ENCODE peak calls at places on chromosomes 4 and X, in four cellular contexts. T, B, O and S are unnamed samples.
A peak's percentile ranks its signal among the peaks of the same experiment; 100 is the strongest.

GRCh38 chrX:106035064-106035463 is 3.5 kb downstream of the SERPINA7 start:
- DNase-seq in T (no peak), B (peak; percentile 8), O (no peak), S (no peak)

GRCh38 chr4:187908079-187908501 is 87.5 kb upstream of the ZFP42 start:
- DNase-seq in T (no peak), B (no peak), O (peak; percentile 52), S (no peak)

GRCh38 chrX:14028473-14028872 is 1.2 kb downstream of the GEMIN8 start:
- DNase-seq in T (no peak), B (no peak), O (no peak), S (no peak)

GRCh38 chr4:42995343-42995944 is 102.9 kb downstream of the GRXCR1 start:
- DNase-seq in T (no peak), B (no peak), O (no peak), S (no peak)

GRCh38 chr4:139606600-139607301 is 50.7 kb upstream of the SETD7 start:
- DNase-seq in T (no peak), B (no peak), O (peak; percentile 54), S (no peak)

GRCh38 chr4:88660446-88661294 is 37.0 kb downstream of the NAP1L5 start:
- DNase-seq in T (no peak), B (no peak), O (peak; percentile 9), S (no peak)

GRCh38 chr4:40349561-40350198 is 14.5 kb downstream of the CHRNA9 start:
- DNase-seq in T (no peak), B (no peak), O (peak; percentile 17), S (no peak)

GRCh38 chrX:69060631-69061408 is 104.4 kb downstream of the PJA1 start:
- DNase-seq in T (no peak), B (peak; percentile 3), O (no peak), S (no peak)

GRCh38 chr4:88211473-88212252 is 53.2 kb upstream of the ABCG2 start:
- DNase-seq in T (no peak), B (peak; percentile 47), O (peak; percentile 65), S (no peak)

GRCh38 chr4:171565130-171565788 is 247.9 kb upstream of the GALNTL6 start:
- DNase-seq in T (no peak), B (no peak), O (no peak), S (no peak)

GRCh38 chr4:40749717-40750460 is at the start of gene NSUN7:
- DNase-seq in T (peak; percentile 75), B (no peak), O (no peak), S (peak; percentile 82)

GRCh38 chrX:153719701-153720100 is 4.5 kb downstream of the BCAP31 start:
- DNase-seq in T (no peak), B (no peak), O (no peak), S (no peak)

GRCh38 chr4:168390041-168390440 is 71.5 kb upstream of the DDX60 start:
- DNase-seq in T (no peak), B (no peak), O (no peak), S (no peak)

GRCh38 chr4:38188631-38189101 is 228.5 kb downstream of the PTTG2 start:
- DNase-seq in T (no peak), B (peak; percentile 86), O (no peak), S (no peak)

GRCh38 chrX:136251042-136251991 is at the start of gene MAP7D3:
- DNase-seq in T (peak; percentile 82), B (peak; percentile 16), O (no peak), S (peak; percentile 91)

GRCh38 chrX:13732246-13733067 is 2.0 kb downstream of the TRAPPC2 start:
- DNase-seq in T (no peak), B (no peak), O (no peak), S (no peak)

GRCh38 chrX:49756692-49757091 is 60.9 kb upstream of the PAGE1 start:
- DNase-seq in T (no peak), B (no peak), O (no peak), S (no peak)

GRCh38 chr4:8388471-8388870 is 52.1 kb downstream of the ACOX3 start:
- DNase-seq in T (no peak), B (no peak), O (no peak), S (peak; percentile 48)

GRCh38 chr4:7725951-7726350 is 213.7 kb downstream of the AFAP1 start:
- DNase-seq in T (no peak), B (no peak), O (no peak), S (no peak)

GRCh38 chr4:73345399-73345975 is 58.6 kb upstream of the ALB start:
- DNase-seq in T (no peak), B (no peak), O (no peak), S (no peak)

GRCh38 chr4:7140692-7141069 is 51.7 kb upstream of the SORCS2 start:
- DNase-seq in T (no peak), B (no peak), O (no peak), S (no peak)

GRCh38 chr4:150972592-150972991 is 42.5 kb downstream of the LRBA start:
- DNase-seq in T (no peak), B (no peak), O (no peak), S (no peak)

GRCh38 chr4:1312821-1313640 is 23.3 kb downstream of the MAEA start:
- DNase-seq in T (no peak), B (no peak), O (no peak), S (peak; percentile 63)

GRCh38 chrX:111662314-111662713 is 18.7 kb upstream of the ALG13 start:
- DNase-seq in T (no peak), B (no peak), O (no peak), S (no peak)

GRCh38 chr4:134885436-134885835 is 683.8 kb upstream of the PABPC4L start:
- DNase-seq in T (no peak), B (no peak), O (no peak), S (no peak)

GRCh38 chr4:142406917-142407501 is 439.1 kb downstream of the INPP4B start:
- DNase-seq in T (no peak), B (no peak), O (no peak), S (no peak)

GRCh38 chr4:6943012-6943869 is 33.6 kb downstream of the TBC1D14 start:
- DNase-seq in T (no peak), B (peak; percentile 3), O (no peak), S (no peak)

GRCh38 chrX:49710744-49711319 is 15.0 kb upstream of the PAGE1 start:
- DNase-seq in T (no peak), B (no peak), O (no peak), S (no peak)

GRCh38 chr4:125315571-125316390 is 1.0 kb downstream of the FAT4 start:
- DNase-seq in T (peak; percentile 74), B (no peak), O (peak; percentile 40), S (peak; percentile 52)

GRCh38 chrX:110743679-110744340 is 51.8 kb downstream of the CHRDL1 start:
- DNase-seq in T (no peak), B (no peak), O (no peak), S (no peak)

GRCh38 chrX:19863237-19864223 is 23.9 kb downstream of the SH3KBP1 start:
- DNase-seq in T (no peak), B (no peak), O (no peak), S (peak; percentile 70)

GRCh38 chr4:181006509-181007290 is 1236.5 kb upstream of the TENM3 start:
- DNase-seq in T (no peak), B (no peak), O (no peak), S (no peak)
- H3K4me3 ChIP-seq in T (peak overlapping the region; percentile 27), B (no peak overlapping the region), O (peak overlapping the region; percentile 25), S (no peak overlapping the region)

DNA sequence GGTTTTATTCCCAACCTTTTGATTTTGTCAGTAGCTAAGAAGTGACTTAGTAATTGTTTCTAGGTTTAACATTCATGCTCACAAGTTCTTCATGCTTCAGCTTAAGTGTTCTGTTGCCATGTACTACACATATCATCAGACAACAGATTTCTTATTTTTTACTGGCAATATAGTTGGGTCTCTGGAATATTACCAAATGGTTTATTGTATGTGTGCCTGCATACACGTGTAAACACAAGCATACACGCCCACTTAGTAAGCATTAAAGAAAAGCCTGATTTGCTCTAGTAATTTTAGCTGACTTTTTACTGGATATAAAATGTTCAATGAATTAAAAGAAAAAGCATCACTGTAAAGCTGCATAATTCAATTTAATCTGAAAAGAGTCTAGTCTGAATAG is 199.8 kb downstream of the CAMK2D start:
- DNase-seq in T (no peak), B (no peak), O (no peak), S (no peak)
- H3K4me3 ChIP-seq in T (no peak overlapping the region), B (no peak overlapping the region), O (no peak overlapping the region), S (no peak overlapping the region)

DNA sequence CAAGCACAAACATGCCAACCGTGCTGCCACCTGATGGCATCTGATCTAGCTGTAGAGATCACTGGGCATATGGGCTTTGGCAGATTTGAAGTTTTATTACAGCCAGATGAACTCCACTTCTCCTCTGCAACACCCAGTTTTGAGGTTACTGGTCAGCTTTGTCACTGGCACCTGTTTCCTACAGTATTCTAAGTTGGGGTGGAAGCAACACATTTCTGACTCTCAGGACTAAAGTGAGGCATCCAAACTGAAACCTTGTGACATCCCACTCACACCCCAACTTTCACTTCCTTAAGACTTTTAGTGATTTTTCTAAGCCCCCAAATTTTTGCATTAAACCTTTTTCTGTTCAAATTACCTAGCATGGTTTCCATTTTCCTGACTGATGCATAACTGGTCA is 115.1 kb upstream of the PCDH18 start:
- DNase-seq in T (no peak), B (no peak), O (no peak), S (no peak)
- H3K4me3 ChIP-seq in T (no peak overlapping the region), B (no peak overlapping the region), O (no peak overlapping the region), S (no peak overlapping the region)

GRCh38 chr4:123649248-123649643 is 252.7 kb downstream of the SPRY1 start:
- DNase-seq in T (no peak), B (no peak), O (no peak), S (no peak)
- H3K4me3 ChIP-seq in T (no peak overlapping the region), B (no peak overlapping the region), O (no peak overlapping the region), S (no peak overlapping the region)

GRCh38 chr4:74365761-74366160 is 816 bp downstream of the EREG start:
- DNase-seq in T (peak; percentile 66), B (no peak), O (no peak), S (peak; percentile 30)

GRCh38 chr4:74367656-74368055 is 2.7 kb downstream of the EREG start:
- DNase-seq in T (no peak), B (no peak), O (no peak), S (no peak)

GRCh38 chr4:74370912-74371311 is 6.0 kb downstream of the EREG start:
- DNase-seq in T (no peak), B (peak; percentile 70), O (peak; percentile 72), S (no peak)

GRCh38 chr4:74366367-74366891 is 1.5 kb downstream of the EREG start:
- DNase-seq in T (no peak), B (no peak), O (no peak), S (no peak)

GRCh38 chr4:74369860-74370259 is 4.9 kb downstream of the EREG start:
- DNase-seq in T (no peak), B (no peak), O (no peak), S (no peak)
- H3K4me3 ChIP-seq in T (no peak overlapping the region), B (no peak overlapping the region), O (no peak overlapping the region), S (no peak overlapping the region)